ENCODE peak calls at places on chromosomes 11 and 22, in six cellular contexts. W is colonic mucosa, X is OCI-LY7, U is ovary, B is Peyer's patch, S is left ventricle myocardium inferior. Y is an unnamed sample.
A peak's percentile ranks its signal among the peaks of the same experiment; 100 is the strongest.

GRCh38 chr11:74713686-74714085 is 17.5 kb downstream of the CHRDL2 start:
- DNase-seq in X (no peak), W (no peak), U (no peak), B (no peak), S (no peak), Y (no peak)

GRCh38 chr11:117199061-117199915 is at the start of gene TAGLN:
- DNase-seq in X (no peak), B (peak; percentile 70), W (peak; percentile 55), S (peak; percentile 77), U (peak; percentile 92), Y (no peak)

GRCh38 chr11:15707194-15707593 is 592.5 kb downstream of the INSC start:
- DNase-seq in B (no peak), X (no peak), W (no peak), U (no peak), S (no peak), Y (no peak)

GRCh38 chr11:78000193-78000592 is 5.7 kb upstream of the INTS4 start:
- DNase-seq in W (peak; percentile 33), S (no peak), B (peak; percentile 65), U (no peak), X (peak; percentile 83), Y (peak; percentile 31)

GRCh38 chr22:42612336-42612735 is 2.3 kb downstream of the POLDIP3 start:
- DNase-seq in X (no peak), W (no peak), S (no peak), B (no peak), U (no peak), Y (no peak)

GRCh38 chr11:79170289-79170688 is 270.5 kb downstream of the TENM4 start:
- DNase-seq in S (no peak), U (no peak), B (no peak), W (no peak), X (no peak), Y (no peak)

GRCh38 chr11:126358763-126359160 is 3.3 kb downstream of the ST3GAL4 start:
- DNase-seq in U (peak; percentile 50), B (no peak), X (no peak), W (no peak), S (peak; percentile 12), Y (no peak)

GRCh38 chr11:66017354-66017753 is 5.5 kb downstream of the CST6 start:
- DNase-seq in W (no peak), U (no peak), B (no peak), X (no peak), S (no peak), Y (no peak)

GRCh38 chr11:129117595-129118350 is 74.4 kb downstream of the ARHGAP32 start:
- DNase-seq in W (peak; percentile 71), S (no peak), X (peak; percentile 45), B (peak; percentile 53), U (no peak), Y (no peak)

GRCh38 chr22:48495751-48496080 is 1332.0 kb downstream of the BRD1 start:
- DNase-seq in W (no peak), S (no peak), U (no peak), B (no peak), X (no peak), Y (peak; percentile 8)

GRCh38 chr22:45455621-45456020 is 42.1 kb downstream of the RIBC2 start:
- DNase-seq in X (no peak), U (no peak), S (no peak), B (no peak), W (no peak), Y (no peak)

GRCh38 chr11:19742595-19743292 is 30.1 kb downstream of the NAV2 start:
- DNase-seq in S (peak; percentile 77), W (peak; percentile 80), X (peak; percentile 60), U (peak; percentile 82), B (peak; percentile 90), Y (peak; percentile 78)

GRCh38 chr11:131917634-131918384 is 547.4 kb downstream of the NTM start:
- DNase-seq in B (no peak), U (no peak), X (no peak), W (no peak), S (no peak), Y (no peak)

GRCh38 chr22:31295413-31295812 is 3.1 kb upstream of the PIK3IP1 start:
- DNase-seq in W (no peak), B (no peak), U (no peak), X (no peak), S (no peak), Y (no peak)

GRCh38 chr22:31295831-31296230 is 3.5 kb upstream of the PIK3IP1 start:
- DNase-seq in X (no peak), U (no peak), W (no peak), B (no peak), S (no peak), Y (no peak)

GRCh38 chr22:31291716-31292644 is at the start of gene PIK3IP1:
- DNase-seq in X (peak; percentile 94), B (peak; percentile 98), W (peak; percentile 95), S (peak; percentile 89), U (peak; percentile 87), Y (peak; percentile 96)

GRCh38 chr22:31300896-31301295 is 8.6 kb upstream of the PIK3IP1 start:
- DNase-seq in W (no peak), X (no peak), S (no peak), U (no peak), B (no peak), Y (no peak)

DNA sequence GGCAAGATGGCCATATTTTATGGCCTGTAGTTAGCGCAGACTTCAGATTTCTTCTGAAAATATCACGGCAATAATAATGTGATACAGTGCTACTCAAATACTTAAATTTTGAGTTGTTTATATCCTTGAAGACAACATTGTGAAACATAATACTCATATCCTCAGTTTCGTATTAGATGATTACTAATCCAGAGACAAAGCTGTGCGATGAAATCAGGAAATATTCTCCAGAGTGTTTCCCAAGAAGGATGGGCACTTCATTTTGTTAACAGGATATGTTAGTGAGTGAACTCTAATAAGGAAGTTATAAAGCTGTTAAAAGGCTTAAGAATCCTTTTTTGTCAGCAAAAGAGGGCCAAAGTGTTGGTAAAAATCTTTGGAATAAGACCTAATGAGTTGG is 4.0 kb upstream of the PIK3IP1 start:
- DNase-seq in U (no peak), W (no peak), X (no peak), B (no peak), S (no peak), Y (no peak)
- H3K4me3 ChIP-seq in U (no peak overlapping the region), W (no peak overlapping the region), X (no peak overlapping the region), B (no peak overlapping the region), S (no peak overlapping the region), Y (no peak overlapping the region)

DNA sequence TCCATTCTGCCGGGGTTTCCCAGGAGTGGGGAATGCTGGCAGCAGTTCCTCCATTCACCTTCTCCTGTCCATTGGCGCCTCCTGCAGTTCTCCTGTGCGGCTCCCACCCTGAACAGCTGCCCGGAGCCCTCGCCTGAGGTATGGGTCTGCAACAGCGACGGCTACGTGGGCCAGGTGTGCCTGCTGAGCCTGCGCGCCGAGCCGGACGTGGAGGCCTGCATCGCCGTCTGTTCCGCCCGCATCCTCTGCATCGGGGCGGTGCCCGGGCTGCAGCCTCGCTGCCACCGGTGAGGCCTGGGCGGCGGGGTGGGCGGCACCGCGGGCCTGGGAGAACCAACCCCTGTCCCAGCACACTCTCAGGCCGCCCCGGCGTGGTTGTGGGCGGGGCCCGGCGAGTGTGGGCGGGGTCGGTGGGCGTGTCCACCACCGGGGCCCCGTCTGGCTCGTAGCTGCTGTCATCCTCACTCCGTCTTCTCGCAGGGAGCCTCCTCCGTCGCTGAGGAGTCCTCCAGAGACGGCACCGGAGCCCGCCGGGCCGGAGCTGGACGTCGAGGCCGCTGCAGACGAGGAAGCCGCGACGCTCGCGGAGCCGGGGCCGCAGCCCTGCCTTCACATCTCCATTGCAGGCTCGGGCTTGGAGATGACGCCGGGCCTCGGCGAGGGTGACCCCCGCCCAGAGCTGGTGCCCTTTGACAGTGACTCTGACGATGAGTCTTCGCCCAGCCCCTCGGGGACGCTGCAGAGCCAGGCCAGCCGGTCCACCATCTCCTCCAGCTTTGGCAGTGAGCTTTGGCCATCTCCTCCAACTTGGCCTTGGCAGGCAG is 14.0 kb upstream of the RELT start:
- DNase-seq in B (no peak), U (no peak), W (no peak), X (peak; percentile 27), S (no peak), Y (no peak)
- H3K27ac ChIP-seq in B (no peak overlapping the region), U (no peak overlapping the region), W (no peak overlapping the region), X (no peak overlapping the region), S (no peak overlapping the region), Y (no peak overlapping the region)

DNA sequence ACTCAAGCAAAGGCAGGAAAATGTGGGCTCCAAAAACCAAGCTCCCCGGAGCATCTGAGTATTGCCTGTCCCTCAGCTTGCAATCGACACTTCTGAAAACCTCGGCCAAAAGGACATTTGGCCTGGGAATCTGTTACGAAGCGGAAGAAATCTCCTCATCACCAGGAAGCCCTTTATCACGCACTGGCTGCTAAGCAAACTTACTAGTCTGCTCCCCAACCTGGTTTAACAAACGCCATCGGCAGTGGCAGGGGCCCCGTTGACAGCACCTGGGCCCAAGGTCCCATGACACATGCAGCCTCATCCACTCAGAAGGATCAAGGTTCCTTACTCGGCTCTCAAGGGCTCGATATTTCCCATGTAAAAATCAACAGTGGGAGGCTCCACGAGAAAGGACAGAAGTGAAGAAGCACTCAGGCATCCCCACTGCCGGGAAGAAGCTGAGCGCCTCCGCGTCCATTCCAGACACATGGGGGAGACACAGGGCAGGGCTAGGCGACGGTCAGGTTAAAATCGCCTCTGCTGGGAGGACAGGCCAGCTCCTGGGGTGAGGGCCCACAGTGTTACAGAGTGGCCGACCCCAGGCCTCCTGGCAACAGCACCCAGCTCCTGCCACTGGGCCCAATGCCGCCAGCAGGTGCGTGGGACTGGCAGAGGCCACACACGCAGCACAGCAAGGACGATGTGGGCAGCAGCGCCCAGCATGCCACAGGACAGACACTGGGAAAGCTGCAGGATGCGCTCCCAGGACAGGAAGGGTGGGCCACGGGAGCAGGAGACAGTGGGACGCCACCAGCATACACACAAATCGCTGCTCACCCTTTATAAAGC is 27.1 kb downstream of the BRD1 start:
- DNase-seq in S (no peak), X (no peak), W (no peak), B (no peak), U (no peak), Y (no peak)
- TF ChIP-seq CTCF in S (peak; percentile 28), X (no peak), W (no peak), B (no peak), U (no peak), Y (no peak)

DNA sequence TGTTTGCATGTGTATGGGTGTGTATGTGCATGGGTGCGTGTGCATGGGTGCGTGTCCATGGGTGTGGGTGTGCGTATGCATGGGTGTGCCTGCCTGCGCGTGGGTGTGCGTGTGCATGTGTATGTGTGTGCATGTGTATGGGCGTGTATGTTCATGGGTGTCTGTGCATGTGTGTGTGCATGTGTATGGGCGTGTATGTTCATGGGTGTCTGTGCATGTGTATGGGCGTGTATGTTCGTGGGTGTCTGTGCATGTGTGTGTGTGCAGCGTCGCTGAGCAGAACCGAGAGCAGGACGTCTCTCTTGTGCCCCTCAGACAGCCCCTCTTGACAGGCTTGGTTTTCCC is 13.9 kb downstream of the IL17REL start:
- DNase-seq in S (no peak), U (peak; percentile 25), B (no peak), X (no peak), W (no peak), Y (no peak)
- H3K4me3 ChIP-seq in S (no peak overlapping the region), U (no peak overlapping the region), B (no peak overlapping the region), X (no peak overlapping the region), W (no peak overlapping the region), Y (no peak overlapping the region)

Y was measured in dorsolateral prefrontal cortex.